ENCODE peak calls at places on chromosomes 13 and 19, in seven cellular contexts. G is H1; V is tibial nerve; W is CD8-positive, alpha-beta memory T cell; C is prostate gland; E is mucosa of descending colon; Y is astrocyte. M is an unnamed sample. For H3K4me1, the result is how much of the 10 kb centered on the place peaks cover.

GRCh38 chr19:2084993-2085720 is 11.0 kb downstream of the MOB3A start:
- DNase-seq in Y (peak), W (peak), E (peak), C (no peak), V (no peak), G (no peak), M (peak)

GRCh38 chr13:61146571-61146970 is 269.1 kb downstream of the PCDH20 start:
- DNase-seq in E (no peak), C (no peak), V (no peak), Y (no peak), W (no peak), G (no peak), M (no peak)

GRCh38 chr19:31383553-31383952 is 34.3 kb upstream of the TSHZ3 start:
- DNase-seq in E (no peak), V (no peak), C (no peak), Y (no peak), G (no peak), W (no peak), M (no peak)

GRCh38 chr19:46813570-46814358 is 25.4 kb upstream of the SLC1A5 start:
- DNase-seq in E (peak), C (peak), W (no peak), G (no peak), V (peak), Y (peak), M (peak)

GRCh38 chr13:39038569-39038898 is 278 bp downstream of the NHLRC3 start:
- DNase-seq in W (peak), G (no peak), Y (peak), V (no peak), C (no peak), E (peak), M (no peak)

GRCh38 chr13:28513745-28514144 is 18.8 kb upstream of the FLT1 start:
- DNase-seq in Y (no peak), W (no peak), C (no peak), E (no peak), V (no peak), G (no peak), M (no peak)

GRCh38 chr13:87671824-87672603 is 843 bp downstream of the SLITRK5 start:
- DNase-seq in Y (no peak), W (no peak), E (peak), G (no peak), V (no peak), C (no peak), M (peak)

GRCh38 chr13:111345682-111346081 is 25.2 kb downstream of the TEX29 start:
- DNase-seq in V (no peak), W (no peak), C (no peak), Y (no peak), G (no peak), E (no peak), M (no peak)

GRCh38 chr13:73908809-73909208 is 225.4 kb downstream of the KLF12 start:
- DNase-seq in C (no peak), E (no peak), G (no peak), Y (no peak), W (no peak), V (no peak), M (no peak)

GRCh38 chr13:46179576-46180368 is 2.2 kb downstream of the LCP1 start:
- DNase-seq in Y (no peak), C (no peak), E (peak), V (no peak), G (no peak), W (peak), M (no peak)

GRCh38 chr13:27605610-27606200 is 14.6 kb downstream of the LNX2 start:
- DNase-seq in C (no peak), V (no peak), G (no peak), E (no peak), Y (peak), W (no peak), M (no peak)

GRCh38 chr13:41001695-41002094 is 17.4 kb downstream of the ELF1 start:
- DNase-seq in W (no peak), V (no peak), C (no peak), Y (no peak), G (no peak), E (no peak), M (no peak)
- H3K4me1 ChIP-seq in W (half or more), V (under half), C (under half), Y (under half), G (under half), E (half or more), M (under half)

DNA sequence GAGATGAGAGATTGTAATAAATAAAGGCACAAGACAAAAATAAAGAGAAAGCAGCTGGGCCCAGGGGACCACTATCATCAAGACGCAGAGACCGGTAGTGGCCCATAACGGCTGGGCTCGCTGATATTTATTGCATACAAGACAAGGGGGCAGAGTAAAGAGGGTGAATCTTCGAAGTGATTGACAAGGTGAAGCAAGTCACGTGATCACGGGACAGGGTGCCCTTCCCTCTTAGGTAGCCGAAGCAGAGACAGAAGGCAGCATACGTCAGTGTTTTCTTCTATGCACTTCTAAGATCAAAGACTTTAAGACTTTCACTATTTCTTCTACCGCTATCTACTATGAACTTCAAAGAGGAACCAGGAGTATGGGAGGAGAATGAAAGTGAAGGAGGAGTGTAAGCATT is 4.6 kb upstream of the PRKCG start:
- DNase-seq in G (no peak), W (peak), V (no peak), Y (no peak), C (no peak), E (no peak), M (no peak)
- H3K4me1 ChIP-seq in G (under half), W (half or more), V (under half), Y (under half), C (under half), E (under half), M (under half)

GRCh38 chr13:49998714-49999624 is 2.1 kb downstream of the TRIM13 start:
- DNase-seq in Y (no peak), W (no peak), V (no peak), C (no peak), G (peak), E (no peak), M (no peak)
- H3K4me1 ChIP-seq in Y (under half), W (under half), V (under half), C (under half), G (under half), E (under half), M (under half)

GRCh38 chr19:13063461-13064091 is 39.1 kb downstream of the LYL1 start:
- DNase-seq in G (no peak), W (no peak), C (no peak), Y (no peak), E (no peak), V (no peak), M (no peak)
- H3K4me1 ChIP-seq in G (under half), W (under half), C (half or more), Y (under half), E (under half), V (under half), M (under half)

M was measured in aorta.